ENCODE peak calls at places on chromosomes 12 and 14, in six cellular contexts. Q is HCT116, B is EH, S is tibial artery, D is DMS153, A is Daoy. H is an unnamed sample.

GRCh38 chr12:104549820-104550480 is 93.2 kb downstream of the CHST11 start:
- DNase-seq in Q (peak; percentile 36), B (peak; percentile 35), S (no peak), D (no peak), A (peak; percentile 20), H (no peak)

GRCh38 chr12:107325075-107325474 is 231.7 kb upstream of the CRY1 start:
- DNase-seq in Q (no peak), B (no peak), S (no peak), D (no peak), A (no peak), H (no peak)

GRCh38 chr12:67269632-67270578 is 747 bp downstream of the CAND1 start:
- DNase-seq in Q (no peak), B (peak; percentile 32), S (peak; percentile 33), D (no peak), A (peak; percentile 43), H (peak; percentile 63)

GRCh38 chr14:74062809-74063150 is 21.5 kb downstream of the ALDH6A1 start:
- DNase-seq in Q (no peak), B (no peak), S (no peak), D (no peak), A (peak; percentile 10), H (no peak)

GRCh38 chr12:113640837-113641236 is 169.2 kb upstream of the LHX5 start:
- DNase-seq in Q (no peak), B (no peak), S (no peak), D (no peak), A (no peak), H (no peak)

GRCh38 chr12:6538420-6539275 is 4.3 kb downstream of the GAPDH start:
- DNase-seq in Q (no peak), B (peak; percentile 63), S (no peak), D (no peak), A (peak; percentile 78), H (no peak)

GRCh38 chr14:57818511-57818910 is 47.4 kb downstream of the SLC35F4 start:
- DNase-seq in Q (no peak), B (no peak), S (no peak), D (no peak), A (no peak), H (no peak)

GRCh38 chr12:45707241-45707857 is 22.2 kb upstream of the ARID2 start:
- DNase-seq in Q (no peak), B (no peak), S (no peak), D (no peak), A (no peak), H (no peak)

GRCh38 chr12:56034586-56035332 is 7.0 kb upstream of the RPS26 start:
- DNase-seq in Q (no peak), B (no peak), S (no peak), D (no peak), A (no peak), H (no peak)

GRCh38 chr12:111248221-111248620 is 120.7 kb downstream of the PHETA1 start:
- DNase-seq in Q (no peak), B (no peak), S (no peak), D (no peak), A (peak; percentile 75), H (no peak)

GRCh38 chr12:104998423-104999346 is 12.6 kb downstream of the NOPCHAP1 start:
- DNase-seq in Q (no peak), B (no peak), S (no peak), D (peak; percentile 89), A (no peak), H (no peak)

GRCh38 chr14:27184371-27184901 is 586.6 kb upstream of the NOVA1 start:
- DNase-seq in Q (no peak), B (no peak), S (no peak), D (no peak), A (peak; percentile 30), H (no peak)

GRCh38 chr12:95548539-95549391 is 2.5 kb downstream of the USP44 start:
- DNase-seq in Q (no peak), B (no peak), S (no peak), D (no peak), A (peak; percentile 45), H (peak; percentile 70)

GRCh38 chr12:32303171-32303570 is 96.2 kb upstream of the FGD4 start:
- DNase-seq in Q (no peak), B (no peak), S (no peak), D (no peak), A (no peak), H (no peak)

GRCh38 chr14:31326111-31326510 is 94.2 kb downstream of the HEATR5A start:
- DNase-seq in Q (peak; percentile 15), B (peak; percentile 43), S (no peak), D (no peak), A (no peak), H (no peak)

GRCh38 chr12:111846016-111846415 is 4.0 kb downstream of the MAPKAPK5 start:
- DNase-seq in Q (no peak), B (no peak), S (no peak), D (no peak), A (no peak), H (no peak)

GRCh38 chr14:71096947-71097346 is 189.7 kb downstream of the PCNX1 start:
- DNase-seq in Q (no peak), B (no peak), S (no peak), D (no peak), A (no peak), H (no peak)

GRCh38 chr14:46951103-46951502 is 299.5 kb upstream of the RPL10L start:
- DNase-seq in Q (no peak), B (no peak), S (no peak), D (no peak), A (no peak), H (no peak)

GRCh38 chr12:52058631-52059324 is 7.5 kb downstream of the NR4A1 start:
- DNase-seq in Q (no peak), B (no peak), S (no peak), D (no peak), A (no peak), H (no peak)

GRCh38 chr14:93155667-93156066 is 29.0 kb downstream of the MOAP1 start:
- DNase-seq in Q (no peak), B (no peak), S (no peak), D (no peak), A (no peak), H (no peak)

GRCh38 chr12:123519151-123520001 is 14.1 kb downstream of the RILPL1 start:
- DNase-seq in Q (no peak), B (peak; percentile 80), S (peak; percentile 39), D (no peak), A (peak; percentile 40), H (no peak)

GRCh38 chr14:75840911-75841310 is 140.9 kb downstream of the TGFB3 start:
- DNase-seq in Q (no peak), B (no peak), S (no peak), D (no peak), A (no peak), H (no peak)

GRCh38 chr14:60250318-60251035 is 1.5 kb downstream of the PPM1A start:
- DNase-seq in Q (peak; percentile 6), B (peak; percentile 29), S (no peak), D (no peak), A (peak; percentile 53), H (peak; percentile 30)

GRCh38 chr14:68544150-68544892 is 248.5 kb downstream of the ZFP36L1 start:
- DNase-seq in Q (no peak), B (peak; percentile 99), S (peak; percentile 92), D (no peak), A (peak; percentile 94), H (peak; percentile 76)

GRCh38 chr12:2283910-2284309 is 231.1 kb downstream of the CACNA1C start:
- DNase-seq in Q (no peak), B (peak; percentile 87), S (peak; percentile 26), D (no peak), A (no peak), H (peak; percentile 24)

GRCh38 chr14:90109858-90110257 is 48.1 kb downstream of the KCNK13 start:
- DNase-seq in Q (peak; percentile 38), B (no peak), S (no peak), D (no peak), A (peak; percentile 28), H (no peak)

GRCh38 chr12:52063986-52064649 is 5.7 kb upstream of the ATG101 start:
- DNase-seq in Q (no peak), B (peak; percentile 85), S (no peak), D (no peak), A (peak; percentile 79), H (peak; percentile 69)

GRCh38 chr12:51270067-51270846 is at the start of gene SMAGP:
- DNase-seq in Q (no peak), B (peak; percentile 70), S (peak; percentile 28), D (peak; percentile 48), A (peak; percentile 72), H (peak; percentile 48)

H was measured in testis.